ENCODE peak calls at places on chromosomes 16 and 17, in five cellular contexts. U, X, T, I and P are unnamed samples.

GRCh38 chr16:86668136-86668535 is 89.8 kb downstream of the FOXL1 start:
- DNase-seq in U (no peak), X (no peak), T (no peak), I (no peak), P (no peak)

GRCh38 chr17:48240122-48240521 is 132.6 kb downstream of the SNX11 start:
- DNase-seq in U (no peak), X (no peak), T (no peak), I (no peak), P (no peak)

GRCh38 chr16:88700636-88701482 is 5.3 kb downstream of the RNF166 start:
- DNase-seq in U (peak), X (peak), T (peak), I (peak), P (peak)

GRCh38 chr16:87163637-87164036 is 153.6 kb downstream of the C16orf95 start:
- DNase-seq in U (no peak), X (no peak), T (no peak), I (no peak), P (peak)

GRCh38 chr17:48497103-48497502 is 33.7 kb downstream of the HOXB1 start:
- DNase-seq in U (no peak), X (no peak), T (no peak), I (no peak), P (no peak)

GRCh38 chr17:77419547-77420475 is 279.0 kb downstream of the SEC14L1 start:
- DNase-seq in U (no peak), X (no peak), T (no peak), I (no peak), P (no peak)

GRCh38 chr16:641326-642188 is at the start of gene MCRIP2:
- DNase-seq in U (peak), X (peak), T (peak), I (peak), P (peak)

GRCh38 chr17:33335491-33336173 is 42.5 kb upstream of the ASIC2 start:
- DNase-seq in U (no peak), X (no peak), T (no peak), I (no peak), P (no peak)

GRCh38 chr16:69831212-69832123 is 69.3 kb downstream of the WWP2 start:
- DNase-seq in U (no peak), X (no peak), T (no peak), I (no peak), P (no peak)

GRCh38 chr16:70561623-70562022 is 38.0 kb downstream of the SF3B3 start:
- DNase-seq in U (no peak), X (no peak), T (no peak), I (no peak), P (no peak)

GRCh38 chr16:85720319-85720637 is 30.6 kb downstream of the C16orf74 start:
- DNase-seq in U (no peak), X (no peak), T (no peak), I (no peak), P (no peak)

GRCh38 chr17:76943781-76944213 is 75.6 kb downstream of the MGAT5B start:
- DNase-seq in U (no peak), X (no peak), T (no peak), I (no peak), P (no peak)

GRCh38 chr16:17206712-17207111 is 264.0 kb downstream of the XYLT1 start:
- DNase-seq in U (no peak), X (no peak), T (no peak), I (no peak), P (no peak)

GRCh38 chr16:3046506-3047386 is at the start of gene MMP25:
- DNase-seq in U (no peak), X (no peak), T (peak), I (no peak), P (no peak)

GRCh38 chr17:81052199-81052997 is 17.4 kb downstream of the BAIAP2 start:
- DNase-seq in U (no peak), X (no peak), T (no peak), I (no peak), P (no peak)

GRCh38 chr17:38333635-38334295 is 10.0 kb downstream of the GPR179 start:
- DNase-seq in U (peak), X (peak), T (no peak), I (peak), P (peak)

GRCh38 chr17:79915850-79916430 is 76.7 kb upstream of the CBX4 start:
- DNase-seq in U (no peak), X (peak), T (peak), I (peak), P (peak)

GRCh38 chr17:80730739-80731138 is 186.1 kb downstream of the RPTOR start:
- DNase-seq in U (no peak), X (no peak), T (no peak), I (no peak), P (no peak)

GRCh38 chr16:11333696-11334095 is 11.6 kb upstream of the RMI2 start:
- DNase-seq in U (no peak), X (no peak), T (no peak), I (no peak), P (no peak)

GRCh38 chr17:76085731-76086366 is 6.9 kb downstream of the ZACN start:
- DNase-seq in U (no peak), X (no peak), T (no peak), I (no peak), P (no peak)

GRCh38 chr16:3610698-3611144 is 685 bp downstream of the SLX4 start:
- DNase-seq in U (no peak), X (no peak), T (no peak), I (no peak), P (no peak)

GRCh38 chr16:8720080-8720966 is 45.9 kb downstream of the ABAT start:
- DNase-seq in U (no peak), X (no peak), T (no peak), I (no peak), P (peak)

GRCh38 chr17:78890111-78890897 is 12.7 kb downstream of the CEP295NL start:
- DNase-seq in U (peak), X (peak), T (peak), I (peak), P (no peak)

GRCh38 chr17:81053043-81053970 is 18.4 kb downstream of the BAIAP2 start:
- DNase-seq in U (no peak), X (no peak), T (no peak), I (no peak), P (no peak)

GRCh38 chr16:30914849-30915248 is 8.5 kb upstream of the FBXL19 start:
- DNase-seq in U (no peak), X (no peak), T (no peak), I (no peak), P (no peak)

GRCh38 chr16:88763502-88764053 is 21.4 kb downstream of the PIEZO1 start:
- DNase-seq in U (no peak), X (no peak), T (no peak), I (no peak), P (no peak)

GRCh38 chr16:47211218-47211617 is 67.5 kb upstream of the NETO2 start:
- DNase-seq in U (no peak), X (no peak), T (no peak), I (no peak), P (no peak)

GRCh38 chr16:8928467-8928957 is 35.2 kb downstream of the USP7 start:
- DNase-seq in U (no peak), X (no peak), T (no peak), I (no peak), P (peak)

GRCh38 chr17:39634384-39634871 is 2.5 kb upstream of the STARD3 start:
- DNase-seq in U (no peak), X (peak), T (no peak), I (peak), P (peak)

GRCh38 chr16:13018026-13018425 is 116.6 kb downstream of the SHISA9 start:
- DNase-seq in U (no peak), X (no peak), T (no peak), I (no peak), P (no peak)

GRCh38 chr17:72467841-72468653 is 347.2 kb downstream of the SOX9 start:
- DNase-seq in U (no peak), X (no peak), T (peak), I (no peak), P (no peak)

GRCh38 chr17:48023408-48024148 is 14.0 kb downstream of the COPZ2 start:
- DNase-seq in U (no peak), X (peak), T (peak), I (peak), P (peak)

GRCh38 chr17:54518706-54519105 is 381.9 kb upstream of the TOM1L1 start:
- DNase-seq in U (no peak), X (no peak), T (no peak), I (no peak), P (no peak)

GRCh38 chr17:1201132-1201702 is 21.4 kb upstream of the ABR start:
- DNase-seq in U (no peak), X (peak), T (peak), I (no peak), P (no peak)

GRCh38 chr17:78272181-78272913 is 40.9 kb downstream of the TMEM235 start:
- DNase-seq in U (peak), X (peak), T (peak), I (no peak), P (peak)

GRCh38 chr16:21302898-21303528 is 24.9 kb upstream of the CRYM start:
- DNase-seq in U (no peak), X (no peak), T (no peak), I (no peak), P (no peak)